ENCODE peak calls at places on chromosome 13, in seven cellular contexts. Y is left lung, Z is body of pancreas, I is mammary epithelial cell, Q is fibroblast of lung, K is H1, B is keratinocyte. V is an unnamed sample.

GRCh38 chr13:67341406-67341805 is 111.3 kb upstream of the PCDH9 start:
- DNase-seq in I (peak; percentile 4), Z (no peak), Y (no peak), Q (no peak), B (no peak), K (no peak), V (no peak)

GRCh38 chr13:97913206-97913605 is 40.3 kb upstream of the IPO5 start:
- DNase-seq in K (no peak), Y (no peak), Q (no peak), B (no peak), I (no peak), Z (no peak), V (no peak)

GRCh38 chr13:100330662-100331061 is 241.8 kb downstream of the PCCA start:
- DNase-seq in K (no peak), B (no peak), Y (no peak), Z (no peak), I (no peak), Q (peak; percentile 30), V (no peak)

GRCh38 chr13:43057653-43058317 is 34.4 kb downstream of the DNAJC15 start:
- DNase-seq in Y (no peak), Z (no peak), K (no peak), Q (peak; percentile 58), B (no peak), I (no peak), V (peak; percentile 47)

GRCh38 chr13:28401303-28402056 is 93.4 kb downstream of the FLT1 start:
- DNase-seq in B (no peak), Z (no peak), Y (no peak), Q (peak; percentile 38), I (peak; percentile 0), K (no peak), V (no peak)

GRCh38 chr13:91399189-91400093 is 1.0 kb downstream of the GPC5 start:
- DNase-seq in B (no peak), I (no peak), Y (no peak), K (no peak), Q (no peak), Z (no peak), V (no peak)

GRCh38 chr13:45341799-45342584 is 1.0 kb upstream of the TPT1 start:
- DNase-seq in B (no peak), Z (peak; percentile 57), K (no peak), Q (peak; percentile 37), I (peak; percentile 61), Y (peak; percentile 58), V (peak; percentile 47)

GRCh38 chr13:75635101-75635620 is 969 bp upstream of the LMO7 start:
- DNase-seq in K (no peak), B (no peak), I (no peak), Y (no peak), Q (peak; percentile 39), Z (no peak), V (no peak)

GRCh38 chr13:42707003-42707402 is 74.4 kb upstream of the FAM216B start:
- DNase-seq in I (no peak), B (no peak), K (no peak), Y (no peak), Q (no peak), Z (no peak), V (no peak)

GRCh38 chr13:34361528-34361927 is 543.6 kb downstream of the RFC3 start:
- DNase-seq in I (peak; percentile 62), Q (peak; percentile 13), K (no peak), B (peak; percentile 45), Z (no peak), Y (no peak), V (no peak)

GRCh38 chr13:108700421-108701170 is 71.2 kb downstream of the MYO16 start:
- DNase-seq in I (peak; percentile 32), Z (no peak), Q (peak; percentile 75), B (no peak), K (no peak), Y (no peak), V (no peak)

GRCh38 chr13:97346561-97347254 is 87.3 kb upstream of the RAP2A start:
- DNase-seq in K (no peak), Q (no peak), Z (no peak), I (no peak), B (no peak), Y (no peak), V (no peak)

GRCh38 chr13:98454389-98454881 is 122.5 kb downstream of the STK24 start:
- DNase-seq in Z (no peak), I (peak; percentile 35), Q (peak; percentile 89), Y (no peak), B (no peak), K (no peak), V (no peak)

GRCh38 chr13:48159436-48160225 is 64.7 kb upstream of the MED4 start:
- DNase-seq in Q (peak; percentile 53), K (no peak), I (peak; percentile 69), Z (no peak), Y (no peak), B (no peak), V (no peak)

GRCh38 chr13:94110011-94110410 is 369.5 kb downstream of the DCT start:
- DNase-seq in I (no peak), Z (no peak), B (no peak), Q (peak; percentile 37), Y (no peak), K (no peak), V (no peak)

GRCh38 chr13:40996433-40997095 is 22.6 kb downstream of the ELF1 start:
- DNase-seq in K (no peak), I (no peak), Y (no peak), Z (no peak), Q (no peak), B (no peak), V (no peak)

GRCh38 chr13:99388334-99388923 is 81.2 kb upstream of the GPR183 start:
- DNase-seq in Z (no peak), K (peak; percentile 40), Q (no peak), I (no peak), Y (no peak), B (no peak), V (no peak)

GRCh38 chr13:44755872-44756271 is 179.7 kb upstream of the TSC22D1 start:
- DNase-seq in K (no peak), Z (no peak), Y (no peak), Q (peak; percentile 90), I (peak; percentile 84), B (peak; percentile 30), V (no peak)

GRCh38 chr13:25375727-25376358 is 4.1 kb downstream of the ATP8A2 start:
- DNase-seq in Z (peak; percentile 25), Y (no peak), Q (peak; percentile 19), K (peak; percentile 59), B (no peak), I (peak; percentile 14), V (no peak)

GRCh38 chr13:80979035-80979641 is 638.2 kb upstream of the SPRY2 start:
- DNase-seq in B (peak; percentile 11), K (no peak), Z (peak; percentile 55), Q (peak; percentile 61), Y (peak; percentile 36), I (peak; percentile 42), V (no peak)

GRCh38 chr13:99086149-99086868 is 108.4 kb upstream of the DOCK9 start:
- DNase-seq in I (peak; percentile 64), Q (peak; percentile 65), K (peak; percentile 74), Z (peak; percentile 65), Y (peak; percentile 39), B (no peak), V (peak; percentile 76)

GRCh38 chr13:30705672-30706071 is 29.7 kb upstream of the ALOX5AP start:
- DNase-seq in Q (no peak), Z (no peak), K (no peak), Y (no peak), I (peak; percentile 65), B (peak; percentile 19), V (no peak)

GRCh38 chr13:97188207-97188606 is 33.9 kb upstream of the MBNL2 start:
- DNase-seq in I (no peak), Z (no peak), Q (no peak), Y (no peak), B (peak; percentile 17), K (no peak), V (no peak)

GRCh38 chr13:83738407-83738806 is 143.9 kb downstream of the SLITRK1 start:
- DNase-seq in Y (no peak), K (no peak), B (no peak), Q (no peak), I (no peak), Z (no peak), V (no peak)

GRCh38 chr13:100854091-100854490 is 179.5 kb upstream of the TMTC4 start:
- DNase-seq in I (no peak), K (no peak), Z (no peak), B (no peak), Q (no peak), Y (no peak), V (no peak)

GRCh38 chr13:111006508-111007031 is 91.7 kb upstream of the ANKRD10 start:
- DNase-seq in I (no peak), Z (peak; percentile 88), Q (peak; percentile 94), B (no peak), K (no peak), Y (peak; percentile 87), V (peak; percentile 87)

GRCh38 chr13:36999054-36999927 is at the start of gene ALG5:
- DNase-seq in Y (peak; percentile 91), B (no peak), Z (peak; percentile 94), Q (peak; percentile 84), I (peak; percentile 83), K (peak; percentile 95), V (peak; percentile 94)
- TF ChIP-seq CTCF in Y (peak; percentile 98), B (peak; percentile 97), Z (peak; percentile 68), Q (peak; percentile 84), I (peak; percentile 70), K (peak; percentile 91), V (peak; percentile 99)

GRCh38 chr13:102620512-102620911 is 23.7 kb downstream of the TPP2 start:
- DNase-seq in Z (no peak), B (no peak), K (no peak), Q (no peak), Y (no peak), I (no peak), V (no peak)
- H3K36me3 ChIP-seq in Z (peaks cover 5% of the 10 kb centered on the region), B (peaks cover 5% of the 10 kb centered on the region), K (peaks cover 11% of the 10 kb centered on the region), Q (peaks cover 8% of the 10 kb centered on the region), Y (no peaks in the 10 kb centered on the region), I (peaks cover 32% of the 10 kb centered on the region), V (peaks cover 89% of the 10 kb centered on the region)

GRCh38 chr13:24265453-24265852 is 43.9 kb upstream of the C1QTNF9 start:
- DNase-seq in Z (no peak), B (no peak), K (no peak), Y (no peak), I (no peak), Q (no peak), V (no peak)

GRCh38 chr13:24267283-24267682 is 42.1 kb upstream of the C1QTNF9 start:
- DNase-seq in Y (no peak), B (no peak), Q (peak; percentile 6), Z (no peak), K (no peak), I (no peak), V (no peak)

GRCh38 chr13:24264976-24265375 is 44.4 kb upstream of the C1QTNF9 start:
- DNase-seq in B (no peak), Y (peak; percentile 70), K (no peak), I (peak; percentile 2), Z (no peak), Q (no peak), V (no peak)

GRCh38 chr13:24263652-24264051 is 45.7 kb upstream of the C1QTNF9 start:
- DNase-seq in I (no peak), Y (no peak), Q (peak; percentile 69), Z (no peak), K (no peak), B (no peak), V (no peak)

GRCh38 chr13:24261566-24261965 is 47.8 kb upstream of the C1QTNF9 start:
- DNase-seq in I (no peak), Y (no peak), K (no peak), Z (no peak), B (no peak), Q (no peak), V (no peak)
- H3K4me3 ChIP-seq in I (no peak overlapping the region), Y (no peak overlapping the region), K (no peak overlapping the region), Z (no peak overlapping the region), B (no peak overlapping the region), Q (no peak overlapping the region), V (no peak overlapping the region)

GRCh38 chr13:35833571-35834305 is 297.4 kb downstream of the DCLK1 start:
- DNase-seq in Q (no peak), Z (no peak), K (no peak), Y (no peak), I (no peak), B (no peak), V (no peak)
- TF ChIP-seq CTCF in Q (no peak), Z (no peak), K (no peak), Y (no peak), I (no peak), B (no peak), V (no peak)